ENCODE peak calls at places on chromosomes 12 and 14, in four cellular contexts. One of them, this sample, is unnamed.

GRCh38 chr12:110543252-110543959 is 39.7 kb downstream of the PPTC7 start:
- DNase-seq in HFF-Myc: peak; percentile 89
- DNase-seq in AG04450: no peak
- DNase-seq in brain microvascular endothelial cell: peak; percentile 81
- DNase-seq in this sample: no peak

GRCh38 chr14:77059276-77059934 is 30.9 kb upstream of the IRF2BPL start:
- DNase-seq in HFF-Myc: peak; percentile 95
- DNase-seq in AG04450: no peak
- DNase-seq in brain microvascular endothelial cell: peak; percentile 90
- DNase-seq in this sample: no peak

GRCh38 chr12:41946106-41946505 is 198.6 kb downstream of the GXYLT1 start:
- DNase-seq in HFF-Myc: no peak
- DNase-seq in AG04450: no peak
- DNase-seq in brain microvascular endothelial cell: no peak
- DNase-seq in this sample: no peak

GRCh38 chr12:100927825-100928224 is 133.2 kb downstream of the ANO4 start:
- DNase-seq in HFF-Myc: peak; percentile 19
- DNase-seq in AG04450: peak; percentile 47
- DNase-seq in brain microvascular endothelial cell: peak; percentile 19
- DNase-seq in this sample: no peak

GRCh38 chr12:16939871-16940306 is 333.9 kb upstream of the LMO3 start:
- DNase-seq in HFF-Myc: peak; percentile 7
- DNase-seq in AG04450: no peak
- DNase-seq in brain microvascular endothelial cell: peak; percentile 50
- DNase-seq in this sample: peak; percentile 86

GRCh38 chr14:33855672-33856071 is 95.2 kb downstream of the EGLN3 start:
- DNase-seq in HFF-Myc: no peak
- DNase-seq in AG04450: no peak
- DNase-seq in brain microvascular endothelial cell: no peak
- DNase-seq in this sample: no peak

GRCh38 chr12:71999795-72000194 is 61.1 kb downstream of the TPH2 start:
- DNase-seq in HFF-Myc: peak; percentile 5
- DNase-seq in AG04450: no peak
- DNase-seq in brain microvascular endothelial cell: no peak
- DNase-seq in this sample: no peak

GRCh38 chr14:76955575-76956252 is 72.8 kb downstream of the IRF2BPL start:
- DNase-seq in HFF-Myc: no peak
- DNase-seq in AG04450: no peak
- DNase-seq in brain microvascular endothelial cell: peak; percentile 36
- DNase-seq in this sample: no peak

GRCh38 chr14:33791971-33792370 is 158.9 kb downstream of the EGLN3 start:
- DNase-seq in HFF-Myc: no peak
- DNase-seq in AG04450: no peak
- DNase-seq in brain microvascular endothelial cell: no peak
- DNase-seq in this sample: no peak

GRCh38 chr14:49250109-49250508 is 336.1 kb downstream of the RPS29 start:
- DNase-seq in HFF-Myc: no peak
- DNase-seq in AG04450: no peak
- DNase-seq in brain microvascular endothelial cell: peak; percentile 11
- DNase-seq in this sample: no peak

GRCh38 chr12:27292718-27293117 is 39.9 kb upstream of the BMAL2 start:
- DNase-seq in HFF-Myc: no peak
- DNase-seq in AG04450: no peak
- DNase-seq in brain microvascular endothelial cell: no peak
- DNase-seq in this sample: no peak

GRCh38 chr12:42426733-42427132 is 100.8 kb downstream of the PPHLN1 start:
- DNase-seq in HFF-Myc: peak; percentile 16
- DNase-seq in AG04450: no peak
- DNase-seq in brain microvascular endothelial cell: peak; percentile 89
- DNase-seq in this sample: no peak

GRCh38 chr12:127779301-127780045 is 487.5 kb upstream of the TMEM132C start:
- DNase-seq in HFF-Myc: no peak
- DNase-seq in AG04450: no peak
- DNase-seq in brain microvascular endothelial cell: no peak
- DNase-seq in this sample: no peak

GRCh38 chr12:3480744-3481143 is 10.3 kb upstream of the PRMT8 start:
- DNase-seq in HFF-Myc: no peak
- DNase-seq in AG04450: no peak
- DNase-seq in brain microvascular endothelial cell: no peak
- DNase-seq in this sample: no peak

GRCh38 chr12:120194534-120195395 is at the start of gene GCN1:
- DNase-seq in HFF-Myc: peak; percentile 59
- DNase-seq in AG04450: peak; percentile 36
- DNase-seq in brain microvascular endothelial cell: peak; percentile 65
- DNase-seq in this sample: peak; percentile 92

GRCh38 chr14:94116701-94117100 is 6.2 kb downstream of the IFI27 start:
- DNase-seq in HFF-Myc: no peak
- DNase-seq in AG04450: no peak
- DNase-seq in brain microvascular endothelial cell: no peak
- DNase-seq in this sample: no peak

GRCh38 chr12:49069507-49070346 is at the start of gene RHEBL1:
- DNase-seq in HFF-Myc: peak; percentile 88
- DNase-seq in AG04450: peak; percentile 78
- DNase-seq in brain microvascular endothelial cell: peak; percentile 98
- DNase-seq in this sample: peak; percentile 98

GRCh38 chr12:6866163-6866919 is 990 bp upstream of the TPI1 start:
- DNase-seq in HFF-Myc: no peak
- DNase-seq in AG04450: no peak
- DNase-seq in brain microvascular endothelial cell: no peak
- DNase-seq in this sample: no peak

GRCh38 chr12:111636209-111636928 is 37.3 kb upstream of the ATXN2 start:
- DNase-seq in HFF-Myc: peak; percentile 61
- DNase-seq in AG04450: no peak
- DNase-seq in brain microvascular endothelial cell: peak; percentile 40
- DNase-seq in this sample: peak; percentile 46

GRCh38 chr12:6821271-6821673 is 349 bp upstream of the GPR162 start:
- DNase-seq in HFF-Myc: peak; percentile 37
- DNase-seq in AG04450: peak; percentile 53
- DNase-seq in brain microvascular endothelial cell: peak; percentile 56
- DNase-seq in this sample: peak; percentile 39

GRCh38 chr14:68780358-68781160 is 12.3 kb downstream of the ZFP36L1 start:
- DNase-seq in HFF-Myc: no peak
- DNase-seq in AG04450: no peak
- DNase-seq in brain microvascular endothelial cell: no peak
- DNase-seq in this sample: peak; percentile 21

GRCh38 chr12:52523825-52524224 is 3.6 kb upstream of the KRT5 start:
- DNase-seq in HFF-Myc: no peak
- DNase-seq in AG04450: no peak
- DNase-seq in brain microvascular endothelial cell: no peak
- DNase-seq in this sample: no peak

GRCh38 chr12:18304609-18305008 is 43.3 kb downstream of the PIK3C2G start:
- DNase-seq in HFF-Myc: no peak
- DNase-seq in AG04450: no peak
- DNase-seq in brain microvascular endothelial cell: no peak
- DNase-seq in this sample: no peak

GRCh38 chr12:203462-204260 is 10.3 kb downstream of the SLC6A12 start:
- DNase-seq in HFF-Myc: no peak
- DNase-seq in AG04450: no peak
- DNase-seq in brain microvascular endothelial cell: no peak
- DNase-seq in this sample: no peak
- H3K4me3 ChIP-seq in HFF-Myc: peak overlapping the region; percentile 30
- H3K4me3 ChIP-seq in AG04450: peak overlapping the region; percentile 51
- H3K4me3 ChIP-seq in brain microvascular endothelial cell: peak overlapping the region; percentile 30
- H3K4me3 ChIP-seq in this sample: peak overlapping the region; percentile 36

GRCh38 chr14:103189481-103190470 is 66.5 kb downstream of the TNFAIP2 start:
- DNase-seq in HFF-Myc: no peak
- DNase-seq in AG04450: no peak
- DNase-seq in brain microvascular endothelial cell: no peak
- DNase-seq in this sample: no peak
- H3K4me3 ChIP-seq in HFF-Myc: no peak overlapping the region
- H3K4me3 ChIP-seq in AG04450: no peak overlapping the region
- H3K4me3 ChIP-seq in brain microvascular endothelial cell: no peak overlapping the region
- H3K4me3 ChIP-seq in this sample: no peak overlapping the region

GRCh38 chr12:122189626-122190475 is 6.9 kb downstream of the LRRC43 start:
- DNase-seq in HFF-Myc: no peak
- DNase-seq in AG04450: no peak
- DNase-seq in brain microvascular endothelial cell: no peak
- DNase-seq in this sample: no peak

GRCh38 chr12:122185079-122185478 is 2.2 kb downstream of the LRRC43 start:
- DNase-seq in HFF-Myc: no peak
- DNase-seq in AG04450: no peak
- DNase-seq in brain microvascular endothelial cell: no peak
- DNase-seq in this sample: no peak

GRCh38 chr12:122185494-122186082 is 2.7 kb downstream of the LRRC43 start:
- DNase-seq in HFF-Myc: no peak
- DNase-seq in AG04450: no peak
- DNase-seq in brain microvascular endothelial cell: no peak
- DNase-seq in this sample: no peak

GRCh38 chr12:122184522-122184921 is 1.6 kb downstream of the LRRC43 start:
- DNase-seq in HFF-Myc: no peak
- DNase-seq in AG04450: no peak
- DNase-seq in brain microvascular endothelial cell: no peak
- DNase-seq in this sample: no peak

GRCh38 chr12:122187466-122187865 is 4.5 kb downstream of the LRRC43 start:
- DNase-seq in HFF-Myc: no peak
- DNase-seq in AG04450: no peak
- DNase-seq in brain microvascular endothelial cell: no peak
- DNase-seq in this sample: no peak
- H3K4me3 ChIP-seq in HFF-Myc: no peak overlapping the region
- H3K4me3 ChIP-seq in AG04450: no peak overlapping the region
- H3K4me3 ChIP-seq in brain microvascular endothelial cell: no peak overlapping the region
- H3K4me3 ChIP-seq in this sample: no peak overlapping the region

GRCh38 chr12:70242695-70243509 is at the start of gene CNOT2:
- DNase-seq in HFF-Myc: peak; percentile 67
- DNase-seq in AG04450: peak; percentile 48
- DNase-seq in brain microvascular endothelial cell: peak; percentile 94
- DNase-seq in this sample: peak; percentile 93

GRCh38 chr12:70247653-70248199 is 4.5 kb downstream of the CNOT2 start:
- DNase-seq in HFF-Myc: no peak
- DNase-seq in AG04450: no peak
- DNase-seq in brain microvascular endothelial cell: no peak
- DNase-seq in this sample: no peak

GRCh38 chr12:70246580-70246979 is 3.3 kb downstream of the CNOT2 start:
- DNase-seq in HFF-Myc: no peak
- DNase-seq in AG04450: no peak
- DNase-seq in brain microvascular endothelial cell: no peak
- DNase-seq in this sample: no peak

GRCh38 chr12:70243510-70244331 is 488 bp downstream of the CNOT2 start:
- DNase-seq in HFF-Myc: no peak
- DNase-seq in AG04450: no peak
- DNase-seq in brain microvascular endothelial cell: peak; percentile 54
- DNase-seq in this sample: peak; percentile 65

DNA sequence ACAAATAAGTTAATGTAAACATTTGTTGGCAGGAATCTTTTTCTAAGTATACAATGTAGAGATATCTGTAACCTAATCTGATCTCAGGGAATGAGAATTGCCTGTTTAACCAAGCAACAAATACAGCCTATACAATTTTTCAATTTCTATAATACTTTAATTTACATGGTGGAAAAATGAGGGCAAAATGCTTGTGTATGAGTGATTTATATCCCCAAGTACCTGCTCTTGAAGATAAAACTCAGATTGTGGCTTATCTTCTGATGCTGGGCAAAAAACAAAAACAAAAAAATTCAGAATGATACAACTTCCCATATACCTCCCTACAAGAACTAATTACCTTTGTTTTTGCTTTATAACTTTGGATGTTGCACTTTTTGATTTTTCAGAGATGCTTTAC is 2.2 kb downstream of the CNOT2 start:
- DNase-seq in HFF-Myc: no peak
- DNase-seq in AG04450: no peak
- DNase-seq in brain microvascular endothelial cell: no peak
- DNase-seq in this sample: no peak
- H3K4me3 ChIP-seq in HFF-Myc: peak overlapping the region; percentile 91
- H3K4me3 ChIP-seq in AG04450: no peak overlapping the region
- H3K4me3 ChIP-seq in brain microvascular endothelial cell: no peak overlapping the region
- H3K4me3 ChIP-seq in this sample: no peak overlapping the region

GRCh38 chr14:19801118-19801464 is 2.5 kb upstream of the OR4N2 start:
- DNase-seq in HFF-Myc: no peak
- DNase-seq in AG04450: no peak
- DNase-seq in brain microvascular endothelial cell: no peak
- DNase-seq in this sample: no peak
- H3K4me3 ChIP-seq in HFF-Myc: no peak overlapping the region
- H3K4me3 ChIP-seq in AG04450: no peak overlapping the region
- H3K4me3 ChIP-seq in brain microvascular endothelial cell: no peak overlapping the region
- H3K4me3 ChIP-seq in this sample: no peak overlapping the region

GRCh38 chr12:132188451-132189298 is 44.4 kb downstream of the NOC4L start:
- DNase-seq in HFF-Myc: no peak
- DNase-seq in AG04450: no peak
- DNase-seq in brain microvascular endothelial cell: no peak
- DNase-seq in this sample: no peak
- H3K4me3 ChIP-seq in HFF-Myc: peak overlapping the region; percentile 45
- H3K4me3 ChIP-seq in AG04450: peak overlapping the region; percentile 64
- H3K4me3 ChIP-seq in brain microvascular endothelial cell: peak overlapping the region; percentile 52
- H3K4me3 ChIP-seq in this sample: peak overlapping the region; percentile 55

DNA sequence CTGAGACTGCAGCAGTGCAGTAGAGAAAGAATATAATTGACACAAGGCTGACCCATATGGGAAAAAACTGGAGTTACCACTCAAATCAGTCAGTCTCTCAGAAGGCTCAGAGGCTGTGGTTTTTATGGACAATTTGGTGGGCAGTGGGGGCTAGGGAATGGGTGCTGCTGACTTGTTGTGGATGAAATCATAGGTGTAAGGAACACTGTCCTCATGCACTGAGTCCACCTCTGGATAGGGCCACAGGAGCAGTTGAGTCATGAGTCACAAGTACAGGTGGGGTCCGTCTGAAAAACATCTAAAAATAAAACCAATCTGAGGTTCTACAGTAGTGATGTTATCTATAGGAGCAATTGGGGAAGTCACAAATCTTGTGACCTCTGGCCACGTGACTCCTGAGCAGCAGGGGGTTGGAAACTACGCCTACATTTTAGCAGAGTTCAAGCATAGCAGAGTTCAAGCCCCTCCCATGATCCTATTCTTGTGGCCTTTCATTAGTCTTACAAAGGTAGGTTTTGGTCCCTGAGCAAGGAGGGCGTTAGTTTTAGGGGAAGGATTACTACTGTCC is 18.1 kb upstream of the SGPP1 start:
- DNase-seq in HFF-Myc: no peak
- DNase-seq in AG04450: no peak
- DNase-seq in brain microvascular endothelial cell: no peak
- DNase-seq in this sample: no peak
- H3K4me3 ChIP-seq in HFF-Myc: no peak overlapping the region
- H3K4me3 ChIP-seq in AG04450: no peak overlapping the region
- H3K4me3 ChIP-seq in brain microvascular endothelial cell: no peak overlapping the region
- H3K4me3 ChIP-seq in this sample: no peak overlapping the region

GRCh38 chr12:58920956-58921861 is 905 bp upstream of the LRIG3 start:
- DNase-seq in HFF-Myc: no peak
- DNase-seq in AG04450: no peak
- DNase-seq in brain microvascular endothelial cell: no peak
- DNase-seq in this sample: peak; percentile 26
- H3K4me3 ChIP-seq in HFF-Myc: peak overlapping the region; percentile 74
- H3K4me3 ChIP-seq in AG04450: peak overlapping the region; percentile 52
- H3K4me3 ChIP-seq in brain microvascular endothelial cell: peak overlapping the region; percentile 91
- H3K4me3 ChIP-seq in this sample: peak overlapping the region; percentile 59

GRCh38 chr14:104564744-104565679 is 14.6 kb upstream of the C14orf180 start:
- DNase-seq in HFF-Myc: no peak
- DNase-seq in AG04450: no peak
- DNase-seq in brain microvascular endothelial cell: no peak
- DNase-seq in this sample: no peak
- H3K4me3 ChIP-seq in HFF-Myc: no peak overlapping the region
- H3K4me3 ChIP-seq in AG04450: no peak overlapping the region
- H3K4me3 ChIP-seq in brain microvascular endothelial cell: no peak overlapping the region
- H3K4me3 ChIP-seq in this sample: no peak overlapping the region

This sample was measured in Caco-2.